ENCODE peak calls at places on chromosomes 2 and 18, in seven cellular contexts. T, C, F, X, L, E and Y are unnamed samples.
A peak's percentile ranks its signal among the peaks of the same experiment; 100 is the strongest.

GRCh38 chr2:74513605-74514367 is 464 bp upstream of the TLX2 start:
- DNase-seq in T (no peak), C (no peak), F (no peak), X (no peak), L (peak; percentile 35), E (no peak), Y (no peak)

GRCh38 chr18:9673296-9674251 is 34.5 kb upstream of the RAB31 start:
- DNase-seq in T (no peak), C (peak; percentile 83), F (peak; percentile 26), X (peak; percentile 50), L (peak; percentile 70), E (no peak), Y (peak; percentile 98)

GRCh38 chr2:58291726-58292430 is 50.8 kb upstream of the FANCL start:
- DNase-seq in T (no peak), C (no peak), F (no peak), X (no peak), L (no peak), E (no peak), Y (no peak)

GRCh38 chr18:11488175-11488574 is 121.2 kb upstream of the SLC35G4 start:
- DNase-seq in T (no peak), C (peak; percentile 19), F (no peak), X (peak; percentile 45), L (no peak), E (no peak), Y (peak; percentile 84)

GRCh38 chr2:206982360-206982759 is 43.0 kb downstream of the CPO start:
- DNase-seq in T (no peak), C (no peak), F (no peak), X (no peak), L (no peak), E (no peak), Y (no peak)

GRCh38 chr18:57813245-57813644 is 10.1 kb upstream of the ATP8B1 start:
- DNase-seq in T (no peak), C (peak; percentile 77), F (no peak), X (peak; percentile 99), L (peak; percentile 69), E (no peak), Y (peak; percentile 94)

GRCh38 chr2:120429586-120430500 is 83.9 kb downstream of the INHBB start:
- DNase-seq in T (no peak), C (no peak), F (peak; percentile 7), X (no peak), L (no peak), E (no peak), Y (no peak)

GRCh38 chr2:203811491-203812221 is 55.9 kb upstream of the CTLA4 start:
- DNase-seq in T (peak; percentile 75), C (peak; percentile 80), F (peak; percentile 78), X (peak; percentile 94), L (peak; percentile 86), E (peak; percentile 51), Y (peak; percentile 79)

GRCh38 chr2:134120160-134120717 is 133.6 kb upstream of the MGAT5 start:
- DNase-seq in T (peak; percentile 28), C (no peak), F (no peak), X (no peak), L (no peak), E (no peak), Y (no peak)

DNA sequence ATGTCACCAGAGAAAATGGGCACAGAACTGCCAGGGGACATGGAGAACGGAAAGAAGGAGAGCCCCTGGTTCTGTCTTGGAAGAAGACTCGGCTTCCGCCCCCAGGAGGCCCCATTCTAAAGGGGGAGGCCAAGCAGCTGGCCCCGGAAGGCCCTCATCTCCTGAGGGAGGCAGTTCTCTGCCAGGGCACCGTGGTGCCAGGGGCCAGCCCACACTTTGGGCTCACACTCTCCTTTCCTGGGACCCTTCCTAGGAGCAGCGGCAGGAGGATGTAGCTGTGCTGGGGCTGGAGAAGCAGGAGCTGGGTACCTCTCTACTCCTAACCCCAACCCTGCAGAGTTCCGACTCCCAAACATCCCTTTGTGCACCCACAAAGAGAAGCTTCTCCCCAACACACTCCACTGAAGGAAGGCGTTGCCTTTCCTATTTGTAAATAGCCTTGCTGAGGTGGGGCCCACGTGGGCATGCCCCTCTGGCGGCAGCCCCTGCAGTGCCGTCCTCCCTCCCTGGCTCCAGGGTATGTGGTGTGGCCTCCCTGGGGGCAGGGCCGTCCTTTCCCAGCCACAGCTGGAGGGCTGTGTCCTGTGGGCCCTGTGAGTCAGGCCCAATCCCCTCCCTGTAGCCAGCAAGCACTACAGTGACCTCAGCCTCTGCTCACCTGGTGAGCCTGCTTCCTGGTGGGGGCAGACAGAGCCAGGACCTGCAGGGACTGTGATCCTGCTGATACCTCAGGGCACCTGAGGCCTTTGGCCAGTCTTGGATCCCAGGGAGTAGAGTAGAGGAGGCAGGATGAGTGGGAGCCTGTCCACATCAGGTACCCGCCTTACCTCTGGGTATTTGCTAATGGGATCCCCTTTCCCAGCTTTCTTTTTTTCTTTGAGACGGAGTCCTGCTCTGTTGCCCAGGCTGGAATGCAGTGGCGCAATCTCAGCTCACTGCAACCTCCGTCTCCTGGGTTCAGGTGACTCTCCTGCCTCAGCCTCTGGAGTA is 26.6 kb downstream of the ZFP36L2 start:
- DNase-seq in T (no peak), C (no peak), F (no peak), X (peak; percentile 8), L (peak; percentile 24), E (no peak), Y (peak; percentile 82)
- H3K4me1 ChIP-seq in T (no peaks in the 10 kb centered on the region), C (no peaks in the 10 kb centered on the region), F (no peaks in the 10 kb centered on the region), X (peaks cover 6% of the 10 kb centered on the region), L (peaks cover 30% of the 10 kb centered on the region), E (peaks cover 52% of the 10 kb centered on the region), Y (peaks cover 5% of the 10 kb centered on the region)

GRCh38 chr18:37778417-37779165 is 213.0 kb upstream of the CELF4 start:
- DNase-seq in T (peak; percentile 44), C (peak; percentile 46), F (peak; percentile 32), X (no peak), L (peak; percentile 26), E (no peak), Y (no peak)
- H3K4me1 ChIP-seq in T (no peaks in the 10 kb centered on the region), C (no peaks in the 10 kb centered on the region), F (no peaks in the 10 kb centered on the region), X (no peaks in the 10 kb centered on the region), L (no peaks in the 10 kb centered on the region), E (no peaks in the 10 kb centered on the region), Y (no peaks in the 10 kb centered on the region)

GRCh38 chr2:62309465-62310091 is 113.7 kb downstream of the B3GNT2 start:
- DNase-seq in T (no peak), C (no peak), F (no peak), X (no peak), L (no peak), E (peak; percentile 16), Y (no peak)
- H3K4me1 ChIP-seq in T (peaks cover 3% of the 10 kb centered on the region), C (no peaks in the 10 kb centered on the region), F (peaks cover 23% of the 10 kb centered on the region), X (peaks cover 15% of the 10 kb centered on the region), L (peaks cover 20% of the 10 kb centered on the region), E (peaks cover 79% of the 10 kb centered on the region), Y (peaks cover 11% of the 10 kb centered on the region)

DNA sequence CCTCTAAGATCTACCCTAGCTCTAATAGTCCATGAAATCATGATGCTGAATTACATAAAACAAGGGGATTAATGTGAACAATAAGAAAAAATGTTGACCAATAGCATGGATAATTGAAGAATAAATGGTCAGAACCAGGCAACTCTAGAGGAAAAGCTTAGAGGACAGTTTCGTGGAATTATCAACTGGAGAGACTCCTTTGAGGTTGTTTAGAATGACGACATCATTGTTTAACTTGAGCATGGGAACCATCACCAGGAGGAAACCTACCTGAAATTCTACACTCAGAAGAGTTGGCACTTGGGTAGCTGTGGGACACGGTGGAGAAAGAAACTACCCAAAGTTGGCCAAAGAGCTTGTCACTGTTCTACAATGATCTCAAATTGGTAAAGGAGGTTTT is 179.2 kb upstream of the EPAS1 start:
- DNase-seq in T (no peak), C (no peak), F (no peak), X (no peak), L (no peak), E (no peak), Y (no peak)
- H3K4me1 ChIP-seq in T (peaks cover 16% of the 10 kb centered on the region), C (peaks cover 2% of the 10 kb centered on the region), F (peaks cover 15% of the 10 kb centered on the region), X (peaks cover 28% of the 10 kb centered on the region), L (peaks cover 4% of the 10 kb centered on the region), E (no peaks in the 10 kb centered on the region), Y (peaks cover 11% of the 10 kb centered on the region)

DNA sequence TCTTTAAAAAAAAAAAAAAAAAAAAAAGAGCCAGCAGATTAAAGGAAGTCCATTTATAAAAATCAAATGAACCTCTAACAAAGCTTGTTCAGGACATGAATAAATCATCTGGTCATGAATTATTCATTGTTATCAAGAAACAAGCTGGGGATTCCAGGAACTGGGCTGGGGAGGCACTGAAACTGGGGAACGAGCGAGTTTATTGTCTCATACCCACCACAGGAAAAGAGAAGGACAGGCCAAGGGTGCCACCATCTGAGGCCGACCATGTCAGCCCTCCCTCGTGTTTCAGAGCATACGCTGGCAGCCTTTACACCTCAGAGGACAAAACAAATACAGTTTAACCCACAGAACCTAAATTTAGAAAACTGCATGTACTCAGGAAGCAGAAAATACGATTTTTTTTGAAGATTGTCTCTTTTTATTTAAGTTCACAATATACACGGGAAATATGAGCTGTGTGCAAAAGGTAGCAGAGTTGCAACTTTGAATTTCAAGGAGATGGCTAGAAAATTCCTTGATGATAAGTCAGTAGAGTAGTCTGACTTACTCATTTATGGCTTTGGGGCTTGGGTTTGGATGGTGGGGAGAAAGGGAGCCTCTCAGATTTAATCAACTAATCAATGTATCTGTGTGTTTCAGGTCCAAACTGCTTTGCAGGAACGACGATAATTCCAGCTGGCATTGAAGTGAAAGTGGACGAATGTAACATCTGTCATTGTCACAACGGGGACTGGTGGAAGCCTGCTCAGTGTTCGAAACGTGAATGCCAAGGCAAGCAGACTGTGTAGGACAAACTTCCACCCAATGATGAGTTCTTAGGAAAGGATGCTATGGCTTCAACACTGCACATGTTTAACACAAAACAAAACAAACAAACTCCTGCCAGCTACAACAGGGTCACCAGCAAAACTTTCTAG is 164.4 kb downstream of the VWC2L start:
- DNase-seq in T (no peak), C (no peak), F (no peak), X (peak; percentile 28), L (no peak), E (no peak), Y (no peak)
- H3K4me1 ChIP-seq in T (no peaks in the 10 kb centered on the region), C (no peaks in the 10 kb centered on the region), F (peaks cover 18% of the 10 kb centered on the region), X (peaks cover 8% of the 10 kb centered on the region), L (no peaks in the 10 kb centered on the region), E (peaks cover 3% of the 10 kb centered on the region), Y (peaks cover 6% of the 10 kb centered on the region)